ENCODE peak calls at places on chromosomes 6 and 20, in six cellular contexts. W, S, K, Q, C and I are unnamed samples.

GRCh38 chr6:19995575-19996257 is 158.5 kb downstream of the ID4 start:
- DNase-seq in W (no peak), S (no peak), K (no peak), Q (no peak), C (peak), I (no peak)

GRCh38 chr6:56875961-56876360 is 78.9 kb upstream of the BEND6 start:
- DNase-seq in W (no peak), S (no peak), K (no peak), Q (no peak), C (no peak), I (no peak)

GRCh38 chr6:56329296-56330050 is 82.1 kb upstream of the COL21A1 start:
- DNase-seq in W (no peak), S (no peak), K (no peak), Q (no peak), C (no peak), I (no peak)

GRCh38 chr6:49606696-49607390 is 29.8 kb downstream of the RHAG start:
- DNase-seq in W (no peak), S (no peak), K (no peak), Q (no peak), C (peak), I (no peak)

GRCh38 chr6:13383280-13384163 is 55.2 kb upstream of the TBC1D7 start:
- DNase-seq in W (no peak), S (no peak), K (no peak), Q (no peak), C (no peak), I (no peak)

GRCh38 chr20:20782747-20783146 is 70.3 kb upstream of the RALGAPA2 start:
- DNase-seq in W (no peak), S (no peak), K (no peak), Q (no peak), C (no peak), I (no peak)

GRCh38 chr6:3871939-3872338 is 22.8 kb downstream of the FAM50B start:
- DNase-seq in W (no peak), S (no peak), K (no peak), Q (no peak), C (no peak), I (no peak)

GRCh38 chr6:20838113-20838512 is 303.9 kb downstream of the CDKAL1 start:
- DNase-seq in W (no peak), S (no peak), K (no peak), Q (no peak), C (no peak), I (no peak)

GRCh38 chr6:128500017-128500416 is 20.4 kb downstream of the PTPRK start:
- DNase-seq in W (no peak), S (no peak), K (no peak), Q (no peak), C (no peak), I (no peak)

GRCh38 chr6:125923371-125923877 is 33.1 kb upstream of the HINT3 start:
- DNase-seq in W (no peak), S (no peak), K (no peak), Q (no peak), C (no peak), I (no peak)

GRCh38 chr6:36246511-36247268 is 23.2 kb upstream of the PNPLA1 start:
- DNase-seq in W (no peak), S (no peak), K (no peak), Q (no peak), C (no peak), I (no peak)
- H3K27ac ChIP-seq in W (no peak), S (no peak), K (no peak), Q (no peak), C (no peak), I (no peak)

GRCh38 chr6:161226005-161226964 is 47.6 kb downstream of the AGPAT4 start:
- DNase-seq in W (no peak), S (no peak), K (no peak), Q (no peak), C (peak), I (no peak)

GRCh38 chr6:161228096-161228495 is 45.8 kb downstream of the AGPAT4 start:
- DNase-seq in W (no peak), S (no peak), K (no peak), Q (no peak), C (no peak), I (no peak)

GRCh38 chr6:161227004-161227950 is 46.6 kb downstream of the AGPAT4 start:
- DNase-seq in W (no peak), S (no peak), K (no peak), Q (no peak), C (no peak), I (no peak)

GRCh38 chr6:161230339-161230738 is 43.5 kb downstream of the AGPAT4 start:
- DNase-seq in W (no peak), S (no peak), K (no peak), Q (no peak), C (no peak), I (no peak)

DNA sequence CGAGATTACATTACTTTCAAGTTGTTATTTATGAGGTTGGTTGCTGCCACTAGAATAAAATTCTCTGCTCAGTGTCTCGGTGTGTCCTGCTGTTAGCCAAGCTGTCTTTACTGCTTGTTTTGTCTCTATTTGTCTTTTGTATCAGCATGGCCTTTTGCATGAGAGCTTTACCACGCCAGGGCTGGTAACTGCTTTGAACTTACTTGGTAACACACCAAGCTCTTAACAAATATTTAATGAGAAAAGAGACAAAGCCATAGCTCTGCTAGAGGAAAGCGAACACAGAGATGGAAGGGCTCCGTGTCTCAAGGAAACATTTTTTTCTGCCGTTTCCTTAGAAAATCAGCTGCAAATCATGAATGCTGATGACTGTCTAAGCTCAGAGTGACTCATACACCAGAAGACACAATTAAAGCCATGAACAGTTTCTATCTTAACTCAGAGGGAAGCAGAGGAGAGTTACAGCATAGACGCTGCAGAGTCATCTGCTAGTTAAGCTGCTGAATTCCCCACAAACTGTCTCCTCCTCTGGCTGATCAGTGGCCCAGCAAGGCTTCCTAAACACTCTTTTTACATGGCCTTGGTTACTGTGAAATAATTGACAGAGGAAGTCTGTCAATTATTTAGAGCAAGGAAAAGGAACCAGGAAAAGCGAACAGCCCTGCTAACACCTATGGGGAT is 44.8 kb downstream of the AGPAT4 start:
- DNase-seq in W (no peak), S (no peak), K (no peak), Q (no peak), C (no peak), I (no peak)
- TF ChIP-seq CTCF in W (no peak), S (no peak), K (no peak), Q (no peak), C (no peak), I (no peak)

GRCh38 chr6:46290916-46291633 is 120.3 kb upstream of the ENPP5 start:
- DNase-seq in W (no peak), S (no peak), K (no peak), Q (no peak), C (peak), I (no peak)

GRCh38 chr6:46291880-46292279 is 121.1 kb upstream of the ENPP5 start:
- DNase-seq in W (no peak), S (no peak), K (no peak), Q (no peak), C (no peak), I (no peak)

GRCh38 chr6:46290435-46290834 is 119.7 kb upstream of the ENPP5 start:
- DNase-seq in W (no peak), S (no peak), K (no peak), Q (no peak), C (no peak), I (no peak)

GRCh38 chr6:46296586-46296985 is 125.8 kb upstream of the ENPP5 start:
- DNase-seq in W (no peak), S (no peak), K (no peak), Q (no peak), C (no peak), I (no peak)

GRCh38 chr6:46293641-46294316 is 123.0 kb upstream of the ENPP5 start:
- DNase-seq in W (no peak), S (no peak), K (no peak), Q (no peak), C (no peak), I (no peak)
- H3K4me3 ChIP-seq in W (no peak), S (no peak), K (no peak), Q (no peak), C (no peak), I (no peak)

GRCh38 chr6:134678436-134678889 is 271.4 kb downstream of the ALDH8A1 start:
- DNase-seq in W (no peak), S (peak), K (no peak), Q (peak), C (no peak), I (peak)
- H3K27ac ChIP-seq in W (no peak), S (peak), K (no peak), Q (no peak), C (no peak), I (peak)

GRCh38 chr6:145735356-145736165 is at the start of gene EPM2A:
- DNase-seq in W (peak), S (peak), K (peak), Q (peak), C (peak), I (peak)
- TF ChIP-seq CTCF in W (no peak), S (no peak), K (no peak), Q (peak), C (no peak), I (no peak)